ENCODE peak calls at places on chromosome 9, in nine cellular contexts. D is retinal pigment epithelial cell, F is foreskin fibroblast, S is lung, Q is IMR-90, G is cardiac fibroblast, J is suprapubic skin, M is HCT116, L is HepG2. C is an unnamed sample.

GRCh38 chr9:91882628-91883027 is 67.4 kb downstream of the ROR2 start:
- DNase-seq in D (no peak), F (no peak), S (no peak), Q (no peak), G (no peak), J (no peak), M (no peak), L (no peak), C (no peak)

GRCh38 chr9:111282940-111283339 is 47.1 kb downstream of the OR2K2 start:
- DNase-seq in D (no peak), F (no peak), S (no peak), Q (no peak), G (peak), J (no peak), M (no peak), L (no peak), C (no peak)

GRCh38 chr9:21056931-21057330 is 20.8 kb downstream of the IFNB1 start:
- DNase-seq in D (peak), F (peak), S (no peak), Q (peak), G (no peak), J (no peak), M (no peak), L (no peak), C (peak)

GRCh38 chr9:99680191-99680590 is 141.5 kb upstream of the NR4A3 start:
- DNase-seq in D (no peak), F (peak), S (no peak), Q (peak), G (no peak), J (no peak), M (no peak), L (no peak), C (no peak)

GRCh38 chr9:126151031-126151670 is 175.5 kb upstream of the MVB12B start:
- DNase-seq in D (no peak), F (no peak), S (peak), Q (no peak), G (peak), J (peak), M (no peak), L (peak), C (no peak)

GRCh38 chr9:30534458-30534857 is 1850.0 kb upstream of the ACO1 start:
- DNase-seq in D (no peak), F (no peak), S (no peak), Q (no peak), G (no peak), J (no peak), M (no peak), L (no peak), C (no peak)

GRCh38 chr9:134815435-134816214 is 65.0 kb upstream of the FCN2 start:
- DNase-seq in D (no peak), F (no peak), S (no peak), Q (no peak), G (no peak), J (no peak), M (no peak), L (no peak), C (no peak)

GRCh38 chr9:132896906-132897305 is 18.2 kb downstream of the SPACA9 start:
- DNase-seq in D (no peak), F (no peak), S (no peak), Q (peak), G (peak), J (peak), M (no peak), L (no peak), C (no peak)

GRCh38 chr9:4020747-4021296 is 279.0 kb downstream of the GLIS3 start:
- DNase-seq in D (no peak), F (no peak), S (peak), Q (peak), G (no peak), J (no peak), M (no peak), L (no peak), C (no peak)

GRCh38 chr9:136407911-136408310 is 2.5 kb downstream of the ENTR1 start:
- DNase-seq in D (no peak), F (no peak), S (no peak), Q (no peak), G (no peak), J (no peak), M (no peak), L (no peak), C (no peak)

GRCh38 chr9:134966270-134966669 is 48.6 kb upstream of the FCN1 start:
- DNase-seq in D (no peak), F (no peak), S (no peak), Q (no peak), G (no peak), J (peak), M (no peak), L (no peak), C (no peak)

GRCh38 chr9:131273791-131274673 is 2.3 kb downstream of the FAM78A start:
- DNase-seq in D (no peak), F (no peak), S (no peak), Q (no peak), G (no peak), J (no peak), M (no peak), L (no peak), C (no peak)

GRCh38 chr9:116501871-116502270 is 185.2 kb upstream of the TRIM32 start:
- DNase-seq in D (no peak), F (peak), S (no peak), Q (peak), G (no peak), J (no peak), M (peak), L (no peak), C (no peak)

DNA sequence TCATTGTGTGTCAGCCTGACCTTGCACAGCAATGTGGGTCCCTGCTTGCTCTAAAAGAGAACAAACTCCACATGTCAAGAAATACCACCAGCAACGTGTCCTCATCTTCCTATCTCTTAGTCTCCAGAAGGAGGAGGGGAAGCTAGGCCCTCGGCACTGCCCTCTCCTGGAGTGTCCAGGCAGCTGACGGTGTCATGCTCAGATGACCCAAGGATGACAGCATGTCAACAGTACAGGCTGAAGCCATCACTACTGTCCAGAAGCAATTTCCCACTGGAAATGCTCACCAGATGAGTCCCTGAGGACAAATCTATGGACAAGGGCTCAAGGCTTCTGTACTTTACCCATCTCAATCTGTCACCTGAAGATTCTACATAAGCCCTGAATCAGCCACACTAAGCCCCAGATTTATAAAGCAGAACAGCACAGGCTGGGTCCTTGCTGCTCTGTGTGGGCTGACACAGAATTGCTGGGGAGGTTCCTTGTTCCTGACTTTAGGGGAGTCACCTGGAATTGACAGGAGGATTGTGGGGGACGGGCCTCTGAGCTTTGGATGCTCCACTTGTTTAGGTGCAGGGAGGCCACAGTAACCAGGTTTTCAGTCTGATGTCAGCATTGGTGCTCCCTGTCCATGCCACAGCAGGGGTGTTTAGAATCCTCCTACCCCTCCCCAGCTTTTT is 210.2 kb downstream of the DAB2IP start:
- DNase-seq in D (no peak), F (no peak), S (no peak), Q (no peak), G (no peak), J (no peak), M (peak), L (peak), C (no peak)
- TF ChIP-seq CTCF in D (peak), F (peak), S (no peak), Q (peak), G (peak), J (peak), M (peak), L (peak), C (peak)

GRCh38 chr9:90802534-90802933 is 915 bp downstream of the SYK start:
- DNase-seq in D (no peak), F (no peak), S (no peak), Q (no peak), G (no peak), J (no peak), M (no peak), L (no peak), C (no peak)

GRCh38 chr9:90801507-90802289 is at the start of gene SYK:
- DNase-seq in D (no peak), F (no peak), S (peak), Q (no peak), G (no peak), J (no peak), M (no peak), L (no peak), C (no peak)

GRCh38 chr9:90799271-90799860 is 2.3 kb upstream of the SYK start:
- DNase-seq in D (no peak), F (no peak), S (no peak), Q (no peak), G (no peak), J (no peak), M (no peak), L (no peak), C (no peak)

GRCh38 chr9:90803860-90804593 is 2.4 kb downstream of the SYK start:
- DNase-seq in D (no peak), F (no peak), S (no peak), Q (no peak), G (no peak), J (no peak), M (no peak), L (no peak), C (no peak)

GRCh38 chr9:90801175-90801506 is 478 bp upstream of the SYK start:
- DNase-seq in D (no peak), F (no peak), S (no peak), Q (no peak), G (no peak), J (no peak), M (no peak), L (no peak), C (no peak)
- H3K4me3 ChIP-seq in D (no peak), F (no peak), S (no peak), Q (no peak), G (no peak), J (peak), M (peak), L (no peak), C (no peak)

GRCh38 chr9:82682431-82682830 is 380.5 kb downstream of the RASEF start:
- DNase-seq in D (no peak), F (no peak), S (no peak), Q (no peak), G (no peak), J (no peak), M (no peak), L (no peak), C (no peak)

GRCh38 chr9:82681809-82682208 is 381.1 kb downstream of the RASEF start:
- DNase-seq in D (no peak), F (no peak), S (no peak), Q (no peak), G (no peak), J (no peak), M (no peak), L (no peak), C (no peak)

GRCh38 chr9:82680179-82680935 is 382.6 kb downstream of the RASEF start:
- DNase-seq in D (no peak), F (no peak), S (no peak), Q (no peak), G (no peak), J (no peak), M (no peak), L (no peak), C (no peak)

GRCh38 chr9:82677086-82677485 is 385.9 kb downstream of the RASEF start:
- DNase-seq in D (no peak), F (no peak), S (no peak), Q (no peak), G (no peak), J (no peak), M (no peak), L (no peak), C (no peak)

DNA sequence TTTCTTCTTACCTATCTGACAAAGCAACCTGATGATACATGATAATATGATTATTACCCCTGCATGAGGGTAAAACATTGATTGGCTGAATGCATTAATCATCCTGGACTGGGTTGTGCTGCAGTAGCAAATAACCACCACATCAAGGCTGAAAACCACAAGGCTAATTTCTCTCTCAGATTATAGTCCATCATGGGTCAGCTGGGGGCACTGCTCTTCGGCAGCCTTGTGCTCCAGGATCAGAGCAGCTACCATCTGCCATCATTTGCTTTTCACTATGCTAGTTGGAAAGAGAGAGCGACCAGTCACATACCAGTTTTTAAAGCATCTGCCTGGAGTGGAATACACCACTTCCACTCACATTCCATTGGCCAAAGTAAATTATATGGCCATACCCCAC is 383.5 kb downstream of the RASEF start:
- DNase-seq in D (no peak), F (no peak), S (no peak), Q (no peak), G (no peak), J (no peak), M (no peak), L (no peak), C (no peak)
- TF ChIP-seq CTCF in D (no peak), F (no peak), S (no peak), Q (no peak), G (no peak), J (no peak), M (no peak), L (no peak), C (no peak)

DNA sequence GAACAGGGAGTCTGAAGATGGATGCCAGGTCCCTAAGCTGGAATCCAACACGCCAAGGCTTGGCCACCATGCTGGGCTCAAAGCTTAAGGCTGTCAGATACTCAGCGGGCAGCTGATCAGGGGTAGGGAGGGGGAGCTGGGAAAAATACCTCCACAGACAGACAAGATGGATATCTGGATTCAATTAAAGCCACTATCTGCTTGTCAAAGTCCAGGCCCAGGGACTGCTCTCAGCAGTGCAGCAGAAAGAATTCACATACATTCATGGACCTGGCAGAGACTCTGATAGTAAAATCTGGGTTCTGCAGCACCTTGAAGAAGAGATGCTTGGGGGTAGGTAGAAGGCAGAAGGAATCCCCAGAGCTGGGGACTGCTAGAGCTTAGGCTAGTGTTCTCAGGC is 3.2 kb upstream of the RPP25L start:
- DNase-seq in D (no peak), F (no peak), S (no peak), Q (no peak), G (no peak), J (no peak), M (no peak), L (no peak), C (no peak)
- H3K4me3 ChIP-seq in D (no peak), F (no peak), S (no peak), Q (no peak), G (no peak), J (no peak), M (no peak), L (no peak), C (no peak)

GRCh38 chr9:22452415-22453010 is 5.9 kb downstream of the DMRTA1 start:
- DNase-seq in D (no peak), F (peak), S (peak), Q (peak), G (peak), J (no peak), M (peak), L (peak), C (peak)

GRCh38 chr9:22446589-22446949 is at the start of gene DMRTA1:
- DNase-seq in D (peak), F (peak), S (peak), Q (peak), G (peak), J (peak), M (no peak), L (no peak), C (peak)

GRCh38 chr9:22447607-22448305 is 1.1 kb downstream of the DMRTA1 start:
- DNase-seq in D (no peak), F (no peak), S (no peak), Q (no peak), G (no peak), J (no peak), M (no peak), L (no peak), C (no peak)

DNA sequence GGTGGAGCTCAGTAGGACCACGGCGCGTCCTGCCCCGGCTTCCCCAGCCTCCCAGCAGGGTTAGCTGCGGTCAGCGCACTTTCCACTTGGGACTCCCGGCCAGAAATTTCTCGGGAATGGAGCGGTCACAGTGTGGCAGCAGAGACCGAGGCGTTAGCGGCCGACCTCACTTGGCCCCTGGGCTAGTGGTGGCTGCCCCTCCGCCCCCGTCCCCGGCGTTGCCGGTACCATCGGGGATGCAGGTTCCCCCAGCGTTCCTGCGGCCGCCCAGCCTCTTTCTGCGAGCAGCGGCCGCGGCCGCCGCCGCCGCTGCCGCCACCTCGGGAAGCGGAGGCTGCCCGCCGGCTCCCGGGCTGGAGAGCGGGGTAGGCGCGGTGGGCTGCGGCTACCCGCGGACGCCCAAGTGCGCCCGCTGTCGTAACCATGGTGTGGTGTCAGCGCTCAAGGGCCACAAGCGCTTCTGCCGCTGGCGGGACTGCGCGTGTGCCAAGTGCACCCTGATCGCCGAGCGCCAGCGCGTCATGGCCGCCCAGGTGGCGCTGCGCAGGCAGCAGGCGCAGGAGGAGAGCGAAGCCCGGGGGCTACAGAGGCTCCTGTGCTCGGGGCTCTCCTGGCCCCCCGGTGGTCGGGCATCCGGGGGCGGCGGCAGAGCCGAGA is 454 bp downstream of the DMRTA1 start:
- DNase-seq in D (no peak), F (peak), S (peak), Q (peak), G (peak), J (no peak), M (no peak), L (no peak), C (no peak)
- TF ChIP-seq CTCF in D (peak), F (no peak), S (no peak), Q (peak), G (no peak), J (no peak), M (no peak), L (peak), C (peak)

GRCh38 chr9:127448112-127448805 is 2.9 kb downstream of the RPL12 start:
- DNase-seq in D (no peak), F (no peak), S (no peak), Q (no peak), G (no peak), J (no peak), M (no peak), L (no peak), C (no peak)
- H3K4me3 ChIP-seq in D (peak), F (peak), S (no peak), Q (no peak), G (peak), J (peak), M (no peak), L (no peak), C (peak)

DNA sequence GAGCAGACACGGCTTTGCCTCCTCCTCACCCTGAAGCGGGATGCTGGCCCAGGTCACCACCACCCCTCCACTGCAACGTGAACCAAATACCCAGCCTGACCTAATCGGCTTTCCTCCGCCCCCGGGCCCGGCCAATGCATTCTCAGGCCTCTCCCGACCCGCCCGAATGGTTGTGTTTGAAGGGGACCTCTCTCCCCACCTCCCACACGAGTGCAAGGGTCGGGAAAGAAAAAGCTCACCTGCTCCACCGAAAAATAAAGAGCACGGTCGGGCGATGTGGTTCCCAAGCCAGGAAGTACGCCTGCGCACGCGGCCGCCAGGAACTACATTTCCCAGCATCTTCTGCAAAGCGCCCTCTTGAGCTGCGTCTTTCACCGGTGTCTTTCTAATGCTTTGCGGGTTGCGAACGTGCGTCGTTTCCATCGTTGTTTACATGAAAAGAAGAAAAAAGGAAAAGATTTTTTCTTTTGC is at the start of gene ZNF883:
- DNase-seq in D (peak), F (peak), S (peak), Q (peak), G (peak), J (no peak), M (no peak), L (peak), C (peak)
- TF ChIP-seq CTCF in D (no peak), F (no peak), S (no peak), Q (peak), G (peak), J (no peak), M (no peak), L (peak), C (peak)

GRCh38 chr9:127555830-127556820 is 56.0 kb upstream of the STXBP1 start:
- DNase-seq in D (peak), F (peak), S (peak), Q (peak), G (peak), J (peak), M (peak), L (no peak), C (peak)

GRCh38 chr9:127556871-127557270 is 55.2 kb upstream of the STXBP1 start:
- DNase-seq in D (no peak), F (no peak), S (no peak), Q (no peak), G (no peak), J (no peak), M (no peak), L (no peak), C (no peak)

GRCh38 chr9:127557998-127558546 is 54.0 kb upstream of the STXBP1 start:
- DNase-seq in D (no peak), F (no peak), S (no peak), Q (no peak), G (no peak), J (peak), M (no peak), L (no peak), C (no peak)

GRCh38 chr9:127558581-127559246 is 53.4 kb upstream of the STXBP1 start:
- DNase-seq in D (no peak), F (no peak), S (no peak), Q (no peak), G (no peak), J (no peak), M (no peak), L (no peak), C (no peak)

DNA sequence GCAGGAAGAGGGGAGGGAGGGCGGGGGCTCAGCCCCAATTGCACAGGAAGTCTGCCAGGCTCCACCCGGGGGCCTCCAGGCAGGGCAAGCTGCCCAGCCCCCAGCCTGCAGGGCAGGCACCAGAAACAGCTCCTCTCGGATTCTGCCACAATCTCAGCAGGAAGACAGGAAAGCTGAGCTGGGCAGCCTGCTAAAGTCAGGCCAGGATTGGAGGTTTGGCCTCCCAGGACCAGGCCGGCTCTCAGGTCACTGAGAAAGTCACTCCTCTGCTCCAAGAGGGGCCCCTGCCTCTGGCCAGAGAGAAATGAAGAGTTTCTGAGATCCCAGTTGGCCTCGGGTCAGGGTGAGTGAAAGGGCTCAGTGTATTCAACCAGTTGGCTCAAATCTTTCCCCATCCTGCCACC is 54.6 kb upstream of the STXBP1 start:
- DNase-seq in D (no peak), F (peak), S (no peak), Q (no peak), G (peak), J (peak), M (no peak), L (no peak), C (no peak)
- H3K4me3 ChIP-seq in D (no peak), F (peak), S (no peak), Q (no peak), G (no peak), J (no peak), M (no peak), L (no peak), C (no peak)